ENCODE peak calls at places on chromosomes 12 and 14, in five cellular contexts. One of them, this sample, is unnamed.

GRCh38 chr12:15818418-15818817 is 29.2 kb upstream of the EPS8 start:
- DNase-seq in BE2C: no peak
- DNase-seq in natural killer cell treated with Interleukin-12 subunit alpha and Interleukin-12 subunit beta and Interleukin-15 and Interleukin-18, amount 100 ng/mL, for 72 hours: no peak
- DNase-seq in CD4-positive, alpha-beta T cell: no peak
- DNase-seq in stimulated activated CD4-positive, alpha-beta T cell treated with anti-CD3 and anti-CD28 coated beads, Interleukin-1b, Interleukin-23, amount 100 ng/mL, for 1 hour: no peak
- DNase-seq in this sample: no peak

GRCh38 chr12:108560752-108561719 is at the start of gene SART3:
- DNase-seq in BE2C: peak; percentile 80
- DNase-seq in natural killer cell treated with Interleukin-12 subunit alpha and Interleukin-12 subunit beta and Interleukin-15 and Interleukin-18, amount 100 ng/mL, for 72 hours: peak; percentile 80
- DNase-seq in CD4-positive, alpha-beta T cell: peak; percentile 71
- DNase-seq in stimulated activated CD4-positive, alpha-beta T cell treated with anti-CD3 and anti-CD28 coated beads, Interleukin-1b, Interleukin-23, amount 100 ng/mL, for 1 hour: peak; percentile 36
- DNase-seq in this sample: peak; percentile 79

GRCh38 chr12:55743131-55743921 is 404 bp downstream of the GDF11 start:
- DNase-seq in BE2C: peak; percentile 85
- DNase-seq in natural killer cell treated with Interleukin-12 subunit alpha and Interleukin-12 subunit beta and Interleukin-15 and Interleukin-18, amount 100 ng/mL, for 72 hours: peak; percentile 73
- DNase-seq in CD4-positive, alpha-beta T cell: peak; percentile 51
- DNase-seq in stimulated activated CD4-positive, alpha-beta T cell treated with anti-CD3 and anti-CD28 coated beads, Interleukin-1b, Interleukin-23, amount 100 ng/mL, for 1 hour: no peak
- DNase-seq in this sample: peak; percentile 49

GRCh38 chr12:111268738-111269572 is 99.9 kb downstream of the PHETA1 start:
- DNase-seq in BE2C: no peak
- DNase-seq in natural killer cell treated with Interleukin-12 subunit alpha and Interleukin-12 subunit beta and Interleukin-15 and Interleukin-18, amount 100 ng/mL, for 72 hours: no peak
- DNase-seq in CD4-positive, alpha-beta T cell: no peak
- DNase-seq in stimulated activated CD4-positive, alpha-beta T cell treated with anti-CD3 and anti-CD28 coated beads, Interleukin-1b, Interleukin-23, amount 100 ng/mL, for 1 hour: no peak
- DNase-seq in this sample: no peak

GRCh38 chr14:97107760-97108159 is 310.6 kb downstream of the VRK1 start:
- DNase-seq in BE2C: no peak
- DNase-seq in natural killer cell treated with Interleukin-12 subunit alpha and Interleukin-12 subunit beta and Interleukin-15 and Interleukin-18, amount 100 ng/mL, for 72 hours: no peak
- DNase-seq in CD4-positive, alpha-beta T cell: no peak
- DNase-seq in stimulated activated CD4-positive, alpha-beta T cell treated with anti-CD3 and anti-CD28 coated beads, Interleukin-1b, Interleukin-23, amount 100 ng/mL, for 1 hour: no peak
- DNase-seq in this sample: no peak

GRCh38 chr12:67772276-67773169 is 124.0 kb downstream of the DYRK2 start:
- DNase-seq in BE2C: peak; percentile 43
- DNase-seq in natural killer cell treated with Interleukin-12 subunit alpha and Interleukin-12 subunit beta and Interleukin-15 and Interleukin-18, amount 100 ng/mL, for 72 hours: no peak
- DNase-seq in CD4-positive, alpha-beta T cell: no peak
- DNase-seq in stimulated activated CD4-positive, alpha-beta T cell treated with anti-CD3 and anti-CD28 coated beads, Interleukin-1b, Interleukin-23, amount 100 ng/mL, for 1 hour: no peak
- DNase-seq in this sample: no peak

GRCh38 chr14:50560929-50561280 is 960 bp downstream of the ATL1 start:
- DNase-seq in BE2C: peak; percentile 73
- DNase-seq in natural killer cell treated with Interleukin-12 subunit alpha and Interleukin-12 subunit beta and Interleukin-15 and Interleukin-18, amount 100 ng/mL, for 72 hours: no peak
- DNase-seq in CD4-positive, alpha-beta T cell: no peak
- DNase-seq in stimulated activated CD4-positive, alpha-beta T cell treated with anti-CD3 and anti-CD28 coated beads, Interleukin-1b, Interleukin-23, amount 100 ng/mL, for 1 hour: no peak
- DNase-seq in this sample: peak; percentile 22

GRCh38 chr12:42135264-42135814 is 9.3 kb downstream of the GXYLT1 start:
- DNase-seq in BE2C: no peak
- DNase-seq in natural killer cell treated with Interleukin-12 subunit alpha and Interleukin-12 subunit beta and Interleukin-15 and Interleukin-18, amount 100 ng/mL, for 72 hours: no peak
- DNase-seq in CD4-positive, alpha-beta T cell: no peak
- DNase-seq in stimulated activated CD4-positive, alpha-beta T cell treated with anti-CD3 and anti-CD28 coated beads, Interleukin-1b, Interleukin-23, amount 100 ng/mL, for 1 hour: no peak
- DNase-seq in this sample: no peak

GRCh38 chr12:90899456-90900182 is 55.4 kb downstream of the CCER1 start:
- DNase-seq in BE2C: no peak
- DNase-seq in natural killer cell treated with Interleukin-12 subunit alpha and Interleukin-12 subunit beta and Interleukin-15 and Interleukin-18, amount 100 ng/mL, for 72 hours: no peak
- DNase-seq in CD4-positive, alpha-beta T cell: no peak
- DNase-seq in stimulated activated CD4-positive, alpha-beta T cell treated with anti-CD3 and anti-CD28 coated beads, Interleukin-1b, Interleukin-23, amount 100 ng/mL, for 1 hour: no peak
- DNase-seq in this sample: no peak

GRCh38 chr12:75991753-75992152 is 39.8 kb downstream of the PHLDA1 start:
- DNase-seq in BE2C: no peak
- DNase-seq in natural killer cell treated with Interleukin-12 subunit alpha and Interleukin-12 subunit beta and Interleukin-15 and Interleukin-18, amount 100 ng/mL, for 72 hours: no peak
- DNase-seq in CD4-positive, alpha-beta T cell: no peak
- DNase-seq in stimulated activated CD4-positive, alpha-beta T cell treated with anti-CD3 and anti-CD28 coated beads, Interleukin-1b, Interleukin-23, amount 100 ng/mL, for 1 hour: no peak
- DNase-seq in this sample: no peak

GRCh38 chr14:76868453-76869170 is 42.4 kb downstream of the LRRC74A start:
- DNase-seq in BE2C: no peak
- DNase-seq in natural killer cell treated with Interleukin-12 subunit alpha and Interleukin-12 subunit beta and Interleukin-15 and Interleukin-18, amount 100 ng/mL, for 72 hours: no peak
- DNase-seq in CD4-positive, alpha-beta T cell: no peak
- DNase-seq in stimulated activated CD4-positive, alpha-beta T cell treated with anti-CD3 and anti-CD28 coated beads, Interleukin-1b, Interleukin-23, amount 100 ng/mL, for 1 hour: no peak
- DNase-seq in this sample: no peak

GRCh38 chr12:49983892-49984291 is 11.1 kb downstream of the AQP6 start:
- DNase-seq in BE2C: peak; percentile 86
- DNase-seq in natural killer cell treated with Interleukin-12 subunit alpha and Interleukin-12 subunit beta and Interleukin-15 and Interleukin-18, amount 100 ng/mL, for 72 hours: no peak
- DNase-seq in CD4-positive, alpha-beta T cell: no peak
- DNase-seq in stimulated activated CD4-positive, alpha-beta T cell treated with anti-CD3 and anti-CD28 coated beads, Interleukin-1b, Interleukin-23, amount 100 ng/mL, for 1 hour: no peak
- DNase-seq in this sample: no peak

GRCh38 chr12:22130671-22131070 is 84.7 kb downstream of the CMAS start:
- DNase-seq in BE2C: no peak
- DNase-seq in natural killer cell treated with Interleukin-12 subunit alpha and Interleukin-12 subunit beta and Interleukin-15 and Interleukin-18, amount 100 ng/mL, for 72 hours: no peak
- DNase-seq in CD4-positive, alpha-beta T cell: no peak
- DNase-seq in stimulated activated CD4-positive, alpha-beta T cell treated with anti-CD3 and anti-CD28 coated beads, Interleukin-1b, Interleukin-23, amount 100 ng/mL, for 1 hour: no peak
- DNase-seq in this sample: no peak

GRCh38 chr12:100820314-100820713 is 25.7 kb downstream of the ANO4 start:
- DNase-seq in BE2C: no peak
- DNase-seq in natural killer cell treated with Interleukin-12 subunit alpha and Interleukin-12 subunit beta and Interleukin-15 and Interleukin-18, amount 100 ng/mL, for 72 hours: no peak
- DNase-seq in CD4-positive, alpha-beta T cell: no peak
- DNase-seq in stimulated activated CD4-positive, alpha-beta T cell treated with anti-CD3 and anti-CD28 coated beads, Interleukin-1b, Interleukin-23, amount 100 ng/mL, for 1 hour: no peak
- DNase-seq in this sample: no peak

GRCh38 chr12:131007031-131007793 is 53.5 kb downstream of the ADGRD1 start:
- DNase-seq in BE2C: peak; percentile 87
- DNase-seq in natural killer cell treated with Interleukin-12 subunit alpha and Interleukin-12 subunit beta and Interleukin-15 and Interleukin-18, amount 100 ng/mL, for 72 hours: peak; percentile 58
- DNase-seq in CD4-positive, alpha-beta T cell: no peak
- DNase-seq in stimulated activated CD4-positive, alpha-beta T cell treated with anti-CD3 and anti-CD28 coated beads, Interleukin-1b, Interleukin-23, amount 100 ng/mL, for 1 hour: no peak
- DNase-seq in this sample: no peak

GRCh38 chr12:80087486-80088213 is 11.7 kb upstream of the OTOGL start:
- DNase-seq in BE2C: no peak
- DNase-seq in natural killer cell treated with Interleukin-12 subunit alpha and Interleukin-12 subunit beta and Interleukin-15 and Interleukin-18, amount 100 ng/mL, for 72 hours: no peak
- DNase-seq in CD4-positive, alpha-beta T cell: no peak
- DNase-seq in stimulated activated CD4-positive, alpha-beta T cell treated with anti-CD3 and anti-CD28 coated beads, Interleukin-1b, Interleukin-23, amount 100 ng/mL, for 1 hour: no peak
- DNase-seq in this sample: no peak

GRCh38 chr12:75705749-75706719 is 194.6 kb upstream of the KRR1 start:
- DNase-seq in BE2C: peak; percentile 65
- DNase-seq in natural killer cell treated with Interleukin-12 subunit alpha and Interleukin-12 subunit beta and Interleukin-15 and Interleukin-18, amount 100 ng/mL, for 72 hours: no peak
- DNase-seq in CD4-positive, alpha-beta T cell: no peak
- DNase-seq in stimulated activated CD4-positive, alpha-beta T cell treated with anti-CD3 and anti-CD28 coated beads, Interleukin-1b, Interleukin-23, amount 100 ng/mL, for 1 hour: no peak
- DNase-seq in this sample: no peak

GRCh38 chr14:91415794-91416743 is 1.6 kb downstream of the CCDC88C start:
- DNase-seq in BE2C: no peak
- DNase-seq in natural killer cell treated with Interleukin-12 subunit alpha and Interleukin-12 subunit beta and Interleukin-15 and Interleukin-18, amount 100 ng/mL, for 72 hours: peak; percentile 85
- DNase-seq in CD4-positive, alpha-beta T cell: peak; percentile 58
- DNase-seq in stimulated activated CD4-positive, alpha-beta T cell treated with anti-CD3 and anti-CD28 coated beads, Interleukin-1b, Interleukin-23, amount 100 ng/mL, for 1 hour: no peak
- DNase-seq in this sample: peak; percentile 74

GRCh38 chr12:76713986-76714385 is 49.9 kb upstream of the ZDHHC17 start:
- DNase-seq in BE2C: no peak
- DNase-seq in natural killer cell treated with Interleukin-12 subunit alpha and Interleukin-12 subunit beta and Interleukin-15 and Interleukin-18, amount 100 ng/mL, for 72 hours: no peak
- DNase-seq in CD4-positive, alpha-beta T cell: no peak
- DNase-seq in stimulated activated CD4-positive, alpha-beta T cell treated with anti-CD3 and anti-CD28 coated beads, Interleukin-1b, Interleukin-23, amount 100 ng/mL, for 1 hour: no peak
- DNase-seq in this sample: no peak

GRCh38 chr14:20904393-20905029 is 13.3 kb downstream of the RNASE3 start:
- DNase-seq in BE2C: no peak
- DNase-seq in natural killer cell treated with Interleukin-12 subunit alpha and Interleukin-12 subunit beta and Interleukin-15 and Interleukin-18, amount 100 ng/mL, for 72 hours: no peak
- DNase-seq in CD4-positive, alpha-beta T cell: no peak
- DNase-seq in stimulated activated CD4-positive, alpha-beta T cell treated with anti-CD3 and anti-CD28 coated beads, Interleukin-1b, Interleukin-23, amount 100 ng/mL, for 1 hour: no peak
- DNase-seq in this sample: no peak

GRCh38 chr12:88313554-88313953 is 171.4 kb downstream of the TMTC3 start:
- DNase-seq in BE2C: no peak
- DNase-seq in natural killer cell treated with Interleukin-12 subunit alpha and Interleukin-12 subunit beta and Interleukin-15 and Interleukin-18, amount 100 ng/mL, for 72 hours: no peak
- DNase-seq in CD4-positive, alpha-beta T cell: no peak
- DNase-seq in stimulated activated CD4-positive, alpha-beta T cell treated with anti-CD3 and anti-CD28 coated beads, Interleukin-1b, Interleukin-23, amount 100 ng/mL, for 1 hour: no peak
- DNase-seq in this sample: no peak

GRCh38 chr12:105665366-105665765 is 334.9 kb downstream of the C12orf75 start:
- DNase-seq in BE2C: no peak
- DNase-seq in natural killer cell treated with Interleukin-12 subunit alpha and Interleukin-12 subunit beta and Interleukin-15 and Interleukin-18, amount 100 ng/mL, for 72 hours: no peak
- DNase-seq in CD4-positive, alpha-beta T cell: no peak
- DNase-seq in stimulated activated CD4-positive, alpha-beta T cell treated with anti-CD3 and anti-CD28 coated beads, Interleukin-1b, Interleukin-23, amount 100 ng/mL, for 1 hour: no peak
- DNase-seq in this sample: no peak

This sample was measured in activated T-helper 2 cell treated with anti-CD3 and anti-CD28 coated beads, Interferon-gamma antibody, Interleukin-2, Interleukin-4, amounts not matched to agents 10 μg/mL and 5 μg/mL and 100 μg/mL, durations not matched to agents 14 hours and 24 hours and 36 hours.